ENCODE peak calls at places on chromosomes 16 and 17, in seven cellular contexts. G is fibroblast of lung, L is stomach, J is BE2C, U is heart left ventricle, D is endodermal cell, E is cardiac muscle cell. I is an unnamed sample.

GRCh38 chr16:26795184-26795583 is 271.5 kb upstream of the C16orf82 start:
- DNase-seq in D (peak; percentile 69), E (peak; percentile 7), J (no peak), L (no peak), G (no peak), U (no peak), I (no peak)

GRCh38 chr17:70171159-70171558 is 1.8 kb downstream of the KCNJ2 start:
- DNase-seq in D (no peak), J (no peak), U (no peak), E (no peak), L (no peak), G (no peak), I (no peak)

GRCh38 chr17:14298221-14298994 is 2.5 kb upstream of the HS3ST3B1 start:
- DNase-seq in G (no peak), D (peak; percentile 73), U (no peak), J (no peak), E (peak; percentile 43), L (no peak), I (peak; percentile 79)

GRCh38 chr17:76273435-76273921 is 8.3 kb downstream of the UBALD2 start:
- DNase-seq in G (no peak), D (no peak), E (no peak), U (no peak), L (no peak), J (no peak), I (no peak)

GRCh38 chr16:85028638-85029412 is 1.2 kb downstream of the KIAA0513 start:
- DNase-seq in L (peak; percentile 84), J (peak; percentile 30), G (peak; percentile 38), U (peak; percentile 54), E (no peak), D (peak; percentile 66), I (no peak)

GRCh38 chr16:53518550-53519416 is 15.8 kb upstream of the AKTIP start:
- DNase-seq in D (no peak), G (no peak), J (no peak), E (no peak), L (peak; percentile 58), U (peak; percentile 59), I (no peak)

GRCh38 chr17:37568350-37569053 is 40.7 kb downstream of the SYNRG start:
- DNase-seq in E (no peak), L (no peak), U (no peak), D (no peak), J (no peak), G (no peak), I (no peak)

GRCh38 chr17:58789160-58789559 is 33.5 kb downstream of the PPM1E start:
- DNase-seq in J (no peak), D (no peak), E (no peak), G (no peak), U (no peak), L (no peak), I (no peak)

GRCh38 chr16:3259097-3259496 is 2.7 kb upstream of the MEFV start:
- DNase-seq in L (peak; percentile 43), J (no peak), E (no peak), G (no peak), U (no peak), D (no peak), I (no peak)

GRCh38 chr17:30534938-30535921 is 58.0 kb downstream of the GOSR1 start:
- DNase-seq in J (no peak), U (no peak), G (no peak), E (no peak), D (no peak), L (no peak), I (no peak)

GRCh38 chr17:63369233-63369632 is 76.9 kb downstream of the CYB561 start:
- DNase-seq in D (no peak), L (no peak), G (no peak), U (no peak), E (no peak), J (no peak), I (no peak)
- H3K4me1 ChIP-seq in D (no peaks in the 10 kb centered on the region), L (no peaks in the 10 kb centered on the region), G (no peaks in the 10 kb centered on the region), U (peaks cover 14% of the 10 kb centered on the region), E (peaks cover 32% of the 10 kb centered on the region), J (peaks cover 4% of the 10 kb centered on the region), I (peaks cover 10% of the 10 kb centered on the region)

GRCh38 chr16:62283-62682 is 8.7 kb downstream of the SNRNP25 start:
- DNase-seq in U (peak; percentile 18), D (no peak), L (no peak), G (no peak), E (no peak), J (no peak), I (no peak)

GRCh38 chr16:62891-63290 is 9.3 kb downstream of the SNRNP25 start:
- DNase-seq in E (no peak), D (no peak), L (no peak), U (peak; percentile 16), J (no peak), G (no peak), I (no peak)

GRCh38 chr16:63998-64913 is 8.2 kb downstream of the RHBDF1 start:
- DNase-seq in D (no peak), J (no peak), U (no peak), E (no peak), L (peak; percentile 47), G (no peak), I (no peak)

GRCh38 chr16:64914-65255 is 7.5 kb downstream of the RHBDF1 start:
- DNase-seq in G (no peak), E (no peak), D (no peak), U (peak; percentile 17), J (no peak), L (no peak), I (no peak)

GRCh38 chr16:63466-63865 is 9.0 kb downstream of the RHBDF1 start:
- DNase-seq in D (no peak), L (no peak), U (no peak), J (no peak), E (no peak), G (no peak), I (no peak)
- H3K36me3 ChIP-seq in D (peaks cover 39% of the 10 kb centered on the region), L (peaks cover 53% of the 10 kb centered on the region), U (peaks cover 18% of the 10 kb centered on the region), J (no peaks in the 10 kb centered on the region), E (peaks cover 7% of the 10 kb centered on the region), G (peaks cover 46% of the 10 kb centered on the region), I (peaks cover 64% of the 10 kb centered on the region)

DNA sequence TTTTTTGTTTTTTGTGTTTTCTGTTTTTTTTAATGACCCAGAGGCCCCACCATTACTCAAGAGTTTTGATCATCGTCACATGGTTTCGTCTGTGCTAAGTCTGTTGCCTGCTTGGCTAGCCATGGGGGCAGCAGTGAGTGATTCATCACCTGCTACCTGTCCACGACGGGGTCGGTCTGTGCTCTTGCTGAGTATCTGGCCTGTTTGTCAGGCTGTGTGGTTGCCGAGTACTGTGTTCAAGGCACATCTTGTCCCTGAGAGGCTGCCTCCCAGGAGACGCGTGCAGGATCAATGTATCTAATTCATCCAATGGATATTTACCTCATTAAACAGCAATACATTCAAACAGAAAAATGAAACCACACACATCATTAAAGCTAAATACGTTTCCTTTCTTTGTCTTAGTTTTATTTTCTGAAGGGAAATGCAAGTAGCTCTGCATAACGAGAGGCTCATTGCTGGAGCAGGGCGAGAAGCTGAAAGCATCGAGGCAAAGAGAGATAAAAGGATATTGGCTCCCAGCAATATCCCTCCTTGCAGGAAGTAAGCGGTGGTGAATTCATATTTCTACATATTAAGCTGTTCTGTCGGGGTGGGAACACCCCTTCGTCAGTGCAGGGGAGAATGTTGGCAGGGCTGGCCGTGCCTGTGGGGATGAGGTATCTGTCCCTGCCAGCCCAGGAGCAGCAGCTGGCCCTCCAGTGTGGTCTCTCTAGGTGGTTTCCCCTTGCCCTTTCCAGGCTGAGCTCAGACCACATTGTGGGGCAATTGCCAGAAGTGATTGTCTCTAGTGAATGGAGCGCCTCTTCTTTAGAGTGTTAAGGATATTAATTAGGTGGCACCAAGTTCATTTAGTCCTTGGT is 166.2 kb upstream of the ASIC2 start:
- DNase-seq in G (no peak), E (no peak), J (no peak), L (no peak), D (peak; percentile 78), U (no peak), I (no peak)
- TF ChIP-seq CTCF in G (no peak), E (no peak), J (no peak), L (no peak), D (peak; percentile 51), U (no peak), I (no peak)

GRCh38 chr16:17377360-17378324 is 93.1 kb downstream of the XYLT1 start:
- DNase-seq in J (no peak), U (no peak), E (no peak), D (no peak), L (no peak), G (no peak), I (no peak)
- H3K4me1 ChIP-seq in J (peaks cover 22% of the 10 kb centered on the region), U (peaks cover 28% of the 10 kb centered on the region), E (peaks cover 59% of the 10 kb centered on the region), D (peaks cover 1% of the 10 kb centered on the region), L (peaks cover 20% of the 10 kb centered on the region), G (peaks cover 6% of the 10 kb centered on the region), I (peaks cover 49% of the 10 kb centered on the region)

DNA sequence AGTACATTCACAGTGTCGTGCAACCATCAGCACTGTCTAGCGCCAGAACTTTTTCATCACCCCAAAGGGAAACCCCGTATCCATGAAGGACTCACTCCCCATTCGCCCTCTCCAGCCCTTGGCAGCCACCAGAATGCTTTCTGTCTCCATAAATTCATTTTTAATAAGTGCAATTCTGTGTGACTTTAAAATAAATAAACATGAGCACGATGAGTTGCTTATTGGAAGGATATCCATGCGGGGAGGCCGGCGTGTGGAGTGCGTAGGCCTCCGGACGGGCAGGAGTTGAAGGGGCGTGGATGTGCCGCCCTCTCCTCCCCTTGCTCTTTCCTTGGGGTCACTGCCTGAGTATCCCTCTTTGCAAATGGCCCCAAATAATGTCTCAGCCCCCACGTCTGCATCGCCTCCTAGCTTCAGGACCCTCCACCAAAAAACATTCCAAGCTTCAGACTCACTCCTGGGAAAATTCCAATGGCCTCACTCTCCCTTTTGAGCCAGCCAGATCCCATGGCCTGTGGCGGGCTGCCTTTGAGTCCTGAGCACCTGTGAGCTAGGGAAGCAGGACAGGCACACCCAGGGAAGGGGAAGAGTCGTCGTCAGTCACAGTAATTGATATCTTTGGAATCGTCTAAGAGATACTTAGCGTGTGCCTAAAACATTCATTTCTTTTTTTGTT is 306.3 kb downstream of the SEC14L1 start:
- DNase-seq in J (no peak), L (no peak), U (no peak), E (no peak), G (peak; percentile 86), D (no peak), I (no peak)
- H3K36me3 ChIP-seq in J (no peaks in the 10 kb centered on the region), L (no peaks in the 10 kb centered on the region), U (no peaks in the 10 kb centered on the region), E (no peaks in the 10 kb centered on the region), G (no peaks in the 10 kb centered on the region), D (no peaks in the 10 kb centered on the region), I (no peaks in the 10 kb centered on the region)

GRCh38 chr17:2982854-2983636 is 80.4 kb downstream of the OR1D5 start:
- DNase-seq in L (no peak), G (peak; percentile 96), E (no peak), D (no peak), U (peak; percentile 89), J (peak; percentile 81), I (no peak)
- TF ChIP-seq CTCF in L (no peak), G (peak; percentile 39), E (peak; percentile 61), D (no peak), U (peak; percentile 34), J (peak; percentile 42), I (no peak)